ENCODE peak calls at places on chromosome X, in four cellular contexts. N is spleen, O is H1, S is transverse colon. Y is an unnamed sample.

GRCh38 chrX:47217121-47217851 is 1.2 kb upstream of the CDK16 start:
- DNase-seq in N (peak; percentile 98), O (no peak), S (no peak), Y (peak; percentile 67)

GRCh38 chrX:131944936-131945902 is 77.9 kb upstream of the STK26 start:
- DNase-seq in N (no peak), O (no peak), S (no peak), Y (no peak)

GRCh38 chrX:124263743-124264142 is 68.7 kb upstream of the TEX13D start:
- DNase-seq in N (no peak), O (no peak), S (no peak), Y (no peak)

GRCh38 chrX:130105226-130105625 is 5.1 kb downstream of the ELF4 start:
- DNase-seq in N (no peak), O (no peak), S (no peak), Y (no peak)

GRCh38 chrX:3803713-3804112 is 90.3 kb upstream of the PRKX start:
- DNase-seq in N (no peak), O (no peak), S (peak; percentile 18), Y (no peak)

GRCh38 chrX:6226646-6227444 is 1.8 kb downstream of the NLGN4X start:
- DNase-seq in N (peak; percentile 73), O (no peak), S (no peak), Y (no peak)

GRCh38 chrX:136046295-136046894 is 61.2 kb downstream of the SLC9A6 start:
- DNase-seq in N (no peak), O (no peak), S (no peak), Y (no peak)

GRCh38 chrX:134377537-134377936 is 82.4 kb upstream of the HPRT1 start:
- DNase-seq in N (no peak), O (no peak), S (no peak), Y (no peak)

GRCh38 chrX:150907474-150907873 is 9.0 kb upstream of the CD99L2 start:
- DNase-seq in N (no peak), O (no peak), S (no peak), Y (no peak)

GRCh38 chrX:148552775-148553174 is 52.4 kb downstream of the AFF2 start:
- DNase-seq in N (no peak), O (no peak), S (no peak), Y (no peak)

GRCh38 chrX:101550362-101550761 is at the start of gene ARMCX1:
- DNase-seq in N (peak; percentile 80), O (peak; percentile 23), S (peak; percentile 57), Y (peak; percentile 34)

GRCh38 chrX:78199851-78200250 is 60.4 kb upstream of the TAF9B start:
- DNase-seq in N (no peak), O (no peak), S (no peak), Y (no peak)

GRCh38 chrX:130108647-130109428 is 1.5 kb downstream of the ELF4 start:
- DNase-seq in N (peak; percentile 90), O (no peak), S (peak; percentile 73), Y (no peak)

GRCh38 chrX:13432376-13432775 is 112.5 kb upstream of the ATXN3L start:
- DNase-seq in N (no peak), O (no peak), S (no peak), Y (no peak)

GRCh38 chrX:71941145-71941544 is 30.5 kb downstream of the NHSL2 start:
- DNase-seq in N (no peak), O (no peak), S (no peak), Y (no peak)

GRCh38 chrX:104195489-104196084 is 29.3 kb downstream of the FAM199X start:
- DNase-seq in N (no peak), O (no peak), S (no peak), Y (no peak)

GRCh38 chrX:66200855-66201795 is 37.1 kb downstream of the HEPH start:
- DNase-seq in N (no peak), O (no peak), S (peak; percentile 60), Y (no peak)

GRCh38 chrX:130055103-130055502 is 55.2 kb downstream of the ELF4 start:
- DNase-seq in N (no peak), O (no peak), S (no peak), Y (no peak)

GRCh38 chrX:130682990-130683389 is 220.0 kb downstream of the ENOX2 start:
- DNase-seq in N (no peak), O (no peak), S (no peak), Y (no peak)

GRCh38 chrX:54484666-54485065 is 11.4 kb downstream of the FGD1 start:
- DNase-seq in N (no peak), O (no peak), S (no peak), Y (no peak)

GRCh38 chrX:112910418-112910817 is 69.8 kb upstream of the AMOT start:
- DNase-seq in N (no peak), O (no peak), S (no peak), Y (no peak)

GRCh38 chrX:122591546-122591945 is 592.5 kb upstream of the GRIA3 start:
- DNase-seq in N (no peak), O (no peak), S (no peak), Y (no peak)

GRCh38 chrX:150899191-150899757 is 806 bp upstream of the CD99L2 start:
- DNase-seq in N (peak; percentile 90), O (no peak), S (peak; percentile 58), Y (no peak)

GRCh38 chrX:119468930-119469635 is 839 bp downstream of the SLC25A5 start:
- DNase-seq in N (peak; percentile 97), O (peak; percentile 23), S (peak; percentile 93), Y (peak; percentile 74)

GRCh38 chrX:119466970-119467369 is 1.3 kb upstream of the SLC25A5 start:
- DNase-seq in N (no peak), O (no peak), S (no peak), Y (no peak)

GRCh38 chrX:119467433-119467832 is 811 bp upstream of the SLC25A5 start:
- DNase-seq in N (no peak), O (no peak), S (no peak), Y (no peak)

GRCh38 chrX:119467842-119468185 is 430 bp upstream of the SLC25A5 start:
- DNase-seq in N (no peak), O (no peak), S (no peak), Y (no peak)

GRCh38 chrX:119468186-119468929 is at the start of gene SLC25A5:
- DNase-seq in N (peak; percentile 96), O (peak; percentile 58), S (peak; percentile 88), Y (peak; percentile 67)
- TF ChIP-seq POLR2A in N (peak; percentile 26), O (no peak), S (peak; percentile 98), Y (peak; percentile 17)

DNA sequence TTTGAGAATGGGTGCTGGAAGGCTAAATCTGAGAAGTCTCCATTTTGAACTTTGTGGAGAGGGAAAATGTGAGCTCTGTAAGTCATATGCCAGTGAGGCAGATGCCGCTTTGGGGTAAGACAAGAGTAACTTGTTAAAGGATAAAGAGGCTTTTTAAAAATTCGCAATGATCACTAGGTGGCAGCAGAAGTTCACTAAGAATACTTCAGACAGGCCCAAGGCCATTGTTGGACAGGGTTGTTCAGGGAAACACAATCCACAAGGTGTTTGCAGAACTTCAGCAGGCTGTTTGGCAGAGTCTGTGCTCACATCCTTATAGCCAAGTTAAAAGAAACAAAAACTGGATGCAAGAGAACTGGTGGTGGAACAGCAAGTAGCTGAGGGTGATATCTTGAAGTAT is 13.7 kb upstream of the PIGA start:
- DNase-seq in N (no peak), O (no peak), S (peak; percentile 13), Y (peak; percentile 52)
- TF ChIP-seq POLR2AphosphoS5 in N (no peak), O (no peak), S (no peak), Y (no peak)

GRCh38 chrX:155070038-155070437 is 898 bp downstream of the CMC4 start:
- DNase-seq in N (no peak), O (no peak), S (no peak), Y (no peak)

GRCh38 chrX:155070663-155070974 is 317 bp downstream of the CMC4 start:
- DNase-seq in N (no peak), O (no peak), S (no peak), Y (no peak)

GRCh38 chrX:155071694-155072215 is 447 bp downstream of the BRCC3 start:
- DNase-seq in N (peak; percentile 88), O (no peak), S (no peak), Y (no peak)

GRCh38 chrX:155069414-155069813 is 1.5 kb downstream of the CMC4 start:
- DNase-seq in N (no peak), O (no peak), S (no peak), Y (no peak)

GRCh38 chrX:155070975-155071693 is at the start of the genes BRCC3, CMC4 and MTCP1:
- DNase-seq in N (peak; percentile 96), O (peak; percentile 36), S (peak; percentile 85), Y (peak; percentile 72)
- TF ChIP-seq POLR2A in N (no peak), O (peak; percentile 9), S (peak; percentile 56), Y (peak; percentile 36)

DNA sequence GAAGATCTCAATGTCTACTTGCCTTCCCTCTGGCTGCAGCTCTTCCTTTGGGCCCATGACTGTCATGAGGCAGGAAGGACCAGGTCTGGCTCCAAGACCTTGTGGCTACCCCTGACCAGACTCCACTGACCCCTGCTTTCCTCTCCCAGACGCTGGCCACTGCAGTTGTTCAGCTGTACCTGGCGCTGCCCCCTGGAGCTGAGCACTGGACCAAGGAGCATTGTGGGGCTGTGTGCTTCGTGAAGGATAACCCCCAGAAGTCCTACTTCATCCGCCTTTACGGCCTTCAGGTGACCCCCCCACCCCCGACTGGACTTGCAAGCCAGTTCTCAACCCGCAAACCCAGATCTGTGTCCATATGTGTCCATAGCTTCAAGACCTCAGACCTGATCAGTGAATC is 535 bp downstream of the WAS start:
- DNase-seq in N (peak; percentile 72), O (no peak), S (no peak), Y (no peak)
- TF ChIP-seq POLR2AphosphoS5 in N (no peak), O (no peak), S (no peak), Y (no peak)

DNA sequence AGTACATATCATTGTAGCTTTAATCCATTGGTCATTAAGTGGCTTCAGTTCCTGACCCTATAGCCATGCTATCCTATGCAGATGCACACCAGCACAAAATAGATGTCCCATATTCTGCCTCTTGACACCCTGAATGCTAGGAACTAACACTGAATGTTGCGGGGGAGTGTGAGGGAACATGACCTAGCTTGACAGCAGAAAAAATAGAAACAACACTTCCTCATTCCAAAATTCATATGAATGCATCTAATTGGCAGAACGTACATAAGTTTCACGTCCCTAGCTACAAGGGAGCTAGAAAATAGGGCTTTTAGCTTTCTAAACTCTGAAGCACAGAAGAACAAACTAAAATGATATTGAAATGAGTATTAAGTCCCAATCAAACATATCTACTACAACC is 14.4 kb upstream of the DCAF8L1 start:
- DNase-seq in N (no peak), O (no peak), S (no peak), Y (no peak)
- TF ChIP-seq POLR2A in N (no peak), O (no peak), S (no peak), Y (no peak)

Y was measured in breast epithelium.